ENCODE peak calls at places on chromosome 11, in ten cellular contexts. R is body of pancreas; M is fibroblast of the aortic adventitia; Q is epithelial cell of esophagus; U is cardiac fibroblast; T is left lung; L is WERI-Rb-1; B is heart left ventricle; J is brain microvascular endothelial cell; V is CD8-positive, alpha-beta T cell. E is an unnamed sample.

GRCh38 chr11:45535033-45535432 is 130.4 kb downstream of the CHST1 start:
- DNase-seq in Q (no peak), B (no peak), M (no peak), U (no peak), T (no peak), V (no peak), R (no peak), L (no peak), J (no peak), E (no peak)

GRCh38 chr11:17686185-17686980 is 33.0 kb upstream of the MYOD1 start:
- DNase-seq in B (no peak), U (no peak), V (no peak), Q (no peak), T (no peak), L (peak), J (no peak), R (no peak), M (no peak), E (no peak)

GRCh38 chr11:75492181-75492820 is 33.4 kb downstream of the GDPD5 start:
- DNase-seq in B (no peak), U (peak), L (peak), T (no peak), Q (peak), M (no peak), V (peak), R (no peak), J (no peak), E (no peak)

GRCh38 chr11:110176366-110177056 is 83.3 kb downstream of the ZC3H12C start:
- DNase-seq in J (no peak), L (no peak), Q (no peak), U (peak), B (no peak), M (no peak), R (no peak), T (no peak), V (no peak), E (no peak)

GRCh38 chr11:71194702-71195101 is 57.7 kb downstream of the SHANK2 start:
- DNase-seq in J (no peak), B (no peak), Q (no peak), L (no peak), T (no peak), V (no peak), M (no peak), R (no peak), U (no peak), E (no peak)

GRCh38 chr11:1235615-1236315 is 12.9 kb downstream of the MUC5B start:
- DNase-seq in M (no peak), L (peak), T (no peak), Q (no peak), J (no peak), B (no peak), U (no peak), V (no peak), R (no peak), E (no peak)

GRCh38 chr11:25927391-25927790 is 404.5 kb upstream of the ANO3 start:
- DNase-seq in B (no peak), M (peak), V (no peak), T (no peak), L (no peak), U (no peak), R (no peak), J (peak), Q (no peak), E (no peak)

GRCh38 chr11:44066732-44067131 is 662 bp downstream of the ACCS start:
- DNase-seq in J (peak), L (no peak), T (no peak), R (peak), B (no peak), V (no peak), M (peak), Q (peak), U (peak), E (peak)

GRCh38 chr11:2802389-2803185 is 83.0 kb downstream of the CDKN1C start:
- DNase-seq in V (no peak), T (no peak), B (peak), L (peak), J (no peak), R (peak), U (no peak), M (no peak), Q (no peak), E (no peak)

GRCh38 chr11:844693-845644 is 2.3 kb downstream of the TSPAN4 start:
- DNase-seq in L (peak), U (peak), V (no peak), Q (peak), R (peak), M (peak), J (no peak), B (peak), T (peak), E (peak)

GRCh38 chr11:63762662-63763505 is 5.7 kb downstream of the ZFTA start:
- DNase-seq in M (peak), T (peak), J (no peak), V (no peak), Q (peak), L (peak), U (peak), B (peak), R (peak), E (no peak)

GRCh38 chr11:86644291-86644690 is 28.1 kb downstream of the ME3 start:
- DNase-seq in R (peak), J (peak), Q (no peak), V (no peak), M (peak), T (no peak), L (no peak), B (no peak), U (peak), E (no peak)

GRCh38 chr11:73466643-73467042 is 90.4 kb downstream of the RELT start:
- DNase-seq in J (no peak), R (no peak), L (no peak), V (no peak), T (no peak), B (no peak), M (no peak), U (no peak), Q (no peak), E (no peak)

GRCh38 chr11:16226245-16226644 is 130.1 kb downstream of the SOX6 start:
- DNase-seq in J (no peak), R (peak), B (peak), M (no peak), Q (peak), T (peak), L (no peak), V (no peak), U (peak), E (no peak)

GRCh38 chr11:7892751-7893356 is 38.2 kb downstream of the OR10A6 start:
- DNase-seq in M (peak), T (no peak), V (no peak), L (no peak), J (peak), U (peak), Q (peak), B (no peak), R (peak), E (no peak)
- TF ChIP-seq CTCF in M (peak), T (peak), V (peak), L (peak), J (peak), U (peak), Q (peak), B (peak), R (peak), E (peak)

GRCh38 chr11:120238968-120239620 is 846 bp upstream of the POU2F3 start:
- DNase-seq in L (no peak), R (no peak), M (no peak), V (no peak), B (no peak), T (no peak), U (no peak), J (no peak), Q (no peak), E (no peak)
- H3K4me3 ChIP-seq in L (no peak), R (no peak), M (no peak), V (no peak), B (no peak), T (no peak), U (no peak), J (no peak), Q (no peak), E (no peak)

GRCh38 chr11:102368472-102368871 is 21.5 kb downstream of the BIRC2 start:
- DNase-seq in B (no peak), M (no peak), U (no peak), J (no peak), Q (no peak), R (no peak), T (no peak), L (no peak), V (no peak), E (no peak)

GRCh38 chr11:102364991-102365390 is 18.0 kb downstream of the BIRC2 start:
- DNase-seq in B (no peak), T (no peak), M (no peak), V (no peak), J (no peak), L (no peak), R (no peak), U (no peak), Q (no peak), E (no peak)

DNA sequence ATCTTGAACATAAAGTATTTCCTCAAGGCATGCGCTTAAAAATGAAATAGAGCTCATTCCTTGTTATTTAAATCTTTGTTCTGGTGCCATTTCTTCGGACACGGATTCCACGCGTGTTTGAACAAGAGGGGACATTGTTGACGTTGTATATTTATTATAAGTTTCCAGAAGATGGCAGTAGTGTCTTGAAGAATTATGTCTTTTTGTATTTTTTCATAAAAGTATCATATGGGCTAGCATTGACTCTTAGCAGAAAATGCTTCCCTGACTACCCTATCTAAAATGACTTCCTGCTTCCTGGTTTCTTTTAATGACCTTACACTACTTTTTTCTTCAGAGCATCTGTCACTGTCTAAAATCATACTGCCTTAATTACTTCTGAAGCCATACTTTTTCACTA is 20.4 kb downstream of the BIRC2 start:
- DNase-seq in Q (peak), J (no peak), R (no peak), B (no peak), M (peak), V (no peak), U (peak), L (no peak), T (no peak), E (no peak)
- TF ChIP-seq CTCF in Q (no peak), J (peak), R (no peak), B (peak), M (peak), V (peak), U (no peak), L (no peak), T (no peak), E (peak)

GRCh38 chr11:10664511-10664910 is 29.0 kb downstream of the IRAG1 start:
- DNase-seq in Q (no peak), R (no peak), T (no peak), M (no peak), B (no peak), L (no peak), V (no peak), J (no peak), U (no peak), E (no peak)

GRCh38 chr11:10670099-10670498 is 23.5 kb downstream of the IRAG1 start:
- DNase-seq in L (no peak), Q (no peak), B (no peak), U (no peak), R (no peak), J (no peak), T (no peak), V (no peak), M (no peak), E (no peak)

GRCh38 chr11:10669258-10670033 is 24.1 kb downstream of the IRAG1 start:
- DNase-seq in T (no peak), L (peak), V (no peak), J (peak), R (peak), B (no peak), Q (no peak), U (peak), M (peak), E (peak)

GRCh38 chr11:10666556-10666955 is 27.0 kb downstream of the IRAG1 start:
- DNase-seq in M (peak), R (no peak), T (no peak), J (peak), L (no peak), V (no peak), U (peak), Q (no peak), B (no peak), E (no peak)

DNA sequence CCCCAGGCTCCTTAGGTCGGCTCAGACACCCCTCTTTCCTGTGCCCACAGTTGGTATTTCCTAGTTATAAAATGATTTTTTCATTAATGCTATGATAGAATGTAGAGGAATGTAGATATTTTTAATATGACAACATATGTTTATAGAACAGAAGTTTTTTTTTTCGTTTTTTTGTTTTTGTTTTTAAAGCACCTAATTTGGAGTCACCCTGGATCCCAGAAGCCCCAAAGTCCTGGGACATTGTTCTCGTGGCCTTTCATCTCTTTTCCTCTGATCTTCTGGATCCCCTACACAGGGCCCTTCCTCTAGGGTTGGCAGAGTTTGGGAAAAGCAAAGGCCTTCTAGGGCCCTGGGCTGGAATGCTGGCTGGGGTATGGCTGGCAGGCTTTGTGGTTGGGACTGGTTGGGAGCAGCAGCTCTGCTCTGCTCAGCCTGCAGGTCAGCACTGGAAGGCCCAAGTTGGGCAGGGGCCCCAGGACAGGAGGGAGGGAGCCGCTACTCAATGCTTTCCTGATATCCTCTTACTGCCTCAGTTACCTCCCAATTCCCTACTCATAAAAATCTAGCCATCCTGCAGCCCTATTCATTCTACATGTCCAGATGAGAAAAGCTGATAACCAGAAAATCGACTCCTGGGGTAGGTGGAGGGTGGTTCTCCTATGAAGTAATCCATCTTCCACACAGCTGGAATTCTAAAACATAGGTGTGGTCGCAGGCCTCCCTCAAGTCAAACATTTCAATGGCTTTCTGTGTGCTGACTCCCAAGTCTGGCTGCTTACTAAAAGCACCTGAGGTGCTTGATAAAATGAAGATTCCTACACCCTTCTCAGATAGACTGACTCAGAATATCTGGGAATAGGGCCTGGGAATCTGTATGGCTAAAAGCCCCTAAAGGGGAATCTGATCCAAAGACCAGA is 26.3 kb downstream of the IRAG1 start:
- DNase-seq in M (peak), R (no peak), Q (no peak), V (no peak), J (peak), B (no peak), T (no peak), U (peak), L (no peak), E (peak)
- H3K4me3 ChIP-seq in M (no peak), R (no peak), Q (no peak), V (no peak), J (no peak), B (no peak), T (no peak), U (no peak), L (no peak), E (no peak)